ENCODE peak calls at places on chromosomes 7 and 10, in nine cellular contexts. One of them, this sample, is unnamed.

GRCh38 chr10:6416892-6417512 is 163.1 kb downstream of the PRKCQ start:
- DNase-seq in H54: peak; percentile 20
- DNase-seq in esophagus squamous epithelium: no peak
- DNase-seq in K562: peak; percentile 46
- DNase-seq in transverse colon: no peak
- DNase-seq in uterus: no peak
- DNase-seq in Peyer's patch: no peak
- DNase-seq in esophagus muscularis mucosa: no peak
- DNase-seq in HCT116: peak; percentile 35
- DNase-seq in this sample: peak; percentile 74

GRCh38 chr10:12708921-12709320 is 292.6 kb downstream of the CCDC3 start:
- DNase-seq in H54: no peak
- DNase-seq in esophagus squamous epithelium: no peak
- DNase-seq in K562: no peak
- DNase-seq in transverse colon: no peak
- DNase-seq in uterus: no peak
- DNase-seq in Peyer's patch: no peak
- DNase-seq in esophagus muscularis mucosa: no peak
- DNase-seq in HCT116: no peak
- DNase-seq in this sample: no peak

GRCh38 chr10:93859049-93859655 is 34.6 kb upstream of the SLC35G1 start:
- DNase-seq in H54: no peak
- DNase-seq in esophagus squamous epithelium: no peak
- DNase-seq in K562: peak; percentile 16
- DNase-seq in transverse colon: no peak
- DNase-seq in uterus: no peak
- DNase-seq in Peyer's patch: no peak
- DNase-seq in esophagus muscularis mucosa: no peak
- DNase-seq in HCT116: peak; percentile 3
- DNase-seq in this sample: peak; percentile 9

GRCh38 chr7:12638851-12639467 is 48.5 kb upstream of the ARL4A start:
- DNase-seq in H54: no peak
- DNase-seq in esophagus squamous epithelium: no peak
- DNase-seq in K562: peak; percentile 19
- DNase-seq in transverse colon: no peak
- DNase-seq in uterus: no peak
- DNase-seq in Peyer's patch: no peak
- DNase-seq in esophagus muscularis mucosa: no peak
- DNase-seq in HCT116: peak; percentile 36
- DNase-seq in this sample: peak; percentile 46

GRCh38 chr10:90407116-90407515 is 450.7 kb downstream of the HTR7 start:
- DNase-seq in H54: no peak
- DNase-seq in esophagus squamous epithelium: no peak
- DNase-seq in K562: no peak
- DNase-seq in transverse colon: no peak
- DNase-seq in uterus: no peak
- DNase-seq in Peyer's patch: no peak
- DNase-seq in esophagus muscularis mucosa: no peak
- DNase-seq in HCT116: no peak
- DNase-seq in this sample: no peak

GRCh38 chr10:78349165-78349516 is 315.5 kb downstream of the RPS24 start:
- DNase-seq in H54: no peak
- DNase-seq in esophagus squamous epithelium: no peak
- DNase-seq in K562: no peak
- DNase-seq in transverse colon: no peak
- DNase-seq in uterus: peak; percentile 9
- DNase-seq in Peyer's patch: no peak
- DNase-seq in esophagus muscularis mucosa: no peak
- DNase-seq in HCT116: no peak
- DNase-seq in this sample: no peak

GRCh38 chr7:148581685-148582084 is 8.9 kb upstream of the C7orf33 start:
- DNase-seq in H54: no peak
- DNase-seq in esophagus squamous epithelium: no peak
- DNase-seq in K562: no peak
- DNase-seq in transverse colon: no peak
- DNase-seq in uterus: no peak
- DNase-seq in Peyer's patch: no peak
- DNase-seq in esophagus muscularis mucosa: no peak
- DNase-seq in HCT116: no peak
- DNase-seq in this sample: no peak

GRCh38 chr10:126013489-126014281 is 117.3 kb downstream of the FANK1 start:
- DNase-seq in H54: peak; percentile 51
- DNase-seq in esophagus squamous epithelium: no peak
- DNase-seq in K562: peak; percentile 8
- DNase-seq in transverse colon: no peak
- DNase-seq in uterus: no peak
- DNase-seq in Peyer's patch: no peak
- DNase-seq in esophagus muscularis mucosa: no peak
- DNase-seq in HCT116: no peak
- DNase-seq in this sample: peak; percentile 8

GRCh38 chr10:25661632-25662031 is 272.4 kb upstream of the MYO3A start:
- DNase-seq in H54: no peak
- DNase-seq in esophagus squamous epithelium: no peak
- DNase-seq in K562: no peak
- DNase-seq in transverse colon: no peak
- DNase-seq in uterus: no peak
- DNase-seq in Peyer's patch: no peak
- DNase-seq in esophagus muscularis mucosa: no peak
- DNase-seq in HCT116: no peak
- DNase-seq in this sample: no peak

GRCh38 chr10:125999694-126000093 is 103.3 kb downstream of the FANK1 start:
- DNase-seq in H54: no peak
- DNase-seq in esophagus squamous epithelium: no peak
- DNase-seq in K562: no peak
- DNase-seq in transverse colon: no peak
- DNase-seq in uterus: no peak
- DNase-seq in Peyer's patch: no peak
- DNase-seq in esophagus muscularis mucosa: no peak
- DNase-seq in HCT116: no peak
- DNase-seq in this sample: no peak

DNA sequence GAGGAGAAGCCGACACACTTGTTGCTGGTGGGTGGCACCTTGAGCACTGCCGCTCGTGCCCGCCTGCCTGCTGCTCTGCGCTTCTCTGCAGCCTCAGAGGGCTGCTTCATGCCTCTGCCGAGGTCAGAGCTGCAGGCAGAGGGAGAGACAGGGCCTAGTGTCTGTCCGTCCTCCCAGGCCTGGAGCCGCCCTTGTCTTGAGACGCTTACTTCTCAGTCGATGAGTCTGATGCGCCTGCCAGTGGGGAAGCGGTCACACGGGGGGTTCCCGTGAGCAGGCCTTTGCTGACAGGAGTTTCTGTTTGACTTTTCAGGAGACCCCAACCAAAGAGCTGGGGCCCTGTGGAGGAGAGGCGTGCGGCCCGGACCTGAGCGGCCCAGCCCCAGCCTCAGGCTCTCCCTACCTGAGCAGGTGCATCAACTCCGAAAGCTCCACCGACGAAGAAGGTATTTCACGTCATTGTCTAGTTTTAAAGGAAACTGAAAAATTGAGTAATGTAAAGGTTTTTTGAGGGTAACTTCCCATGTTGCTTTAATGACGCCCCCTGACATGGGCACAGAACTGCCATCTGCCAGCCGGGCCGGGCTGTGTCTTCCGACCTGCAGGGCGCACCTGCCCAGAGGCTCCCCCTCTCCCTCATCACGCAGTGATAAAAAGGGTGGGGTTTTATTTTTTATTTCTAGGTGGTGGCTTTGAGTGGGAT is 7.8 kb upstream of the BHLHA15 start:
- DNase-seq in H54: no peak
- DNase-seq in esophagus squamous epithelium: no peak
- DNase-seq in K562: no peak
- DNase-seq in transverse colon: no peak
- DNase-seq in uterus: no peak
- DNase-seq in Peyer's patch: peak; percentile 36
- DNase-seq in esophagus muscularis mucosa: no peak
- DNase-seq in HCT116: no peak
- DNase-seq in this sample: no peak
- TF ChIP-seq POLR2A in H54: no peak
- TF ChIP-seq POLR2A in esophagus squamous epithelium: no peak
- TF ChIP-seq POLR2A in K562: no peak
- TF ChIP-seq POLR2A in transverse colon: no peak
- TF ChIP-seq POLR2A in uterus: no peak
- TF ChIP-seq POLR2A in Peyer's patch: no peak
- TF ChIP-seq POLR2A in esophagus muscularis mucosa: no peak
- TF ChIP-seq POLR2A in HCT116: no peak
- TF ChIP-seq POLR2A in this sample: no peak

DNA sequence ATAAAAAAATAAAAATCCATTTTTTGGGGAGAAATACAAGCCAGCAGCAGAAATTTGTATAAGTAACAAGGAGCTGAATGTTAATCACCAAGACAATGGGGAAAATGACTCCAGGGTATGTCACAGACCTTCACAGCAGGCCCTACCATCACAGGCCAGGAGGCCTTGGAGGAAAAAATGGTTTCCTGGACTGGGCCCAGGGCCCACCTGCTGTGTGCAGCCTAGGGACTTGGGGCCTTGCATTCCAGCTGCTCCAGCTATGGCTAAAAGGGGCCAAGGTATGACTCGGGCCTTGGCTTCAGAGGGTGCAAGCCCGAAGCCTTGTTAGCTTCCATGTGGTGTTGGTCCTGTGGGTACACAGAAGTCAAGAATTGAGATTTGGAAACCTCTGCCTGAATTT is 126.3 kb downstream of the DGKB start:
- DNase-seq in H54: no peak
- DNase-seq in esophagus squamous epithelium: no peak
- DNase-seq in K562: no peak
- DNase-seq in transverse colon: no peak
- DNase-seq in uterus: no peak
- DNase-seq in Peyer's patch: no peak
- DNase-seq in esophagus muscularis mucosa: no peak
- DNase-seq in HCT116: no peak
- DNase-seq in this sample: no peak
- TF ChIP-seq POLR2A in H54: no peak
- TF ChIP-seq POLR2A in esophagus squamous epithelium: no peak
- TF ChIP-seq POLR2A in K562: no peak
- TF ChIP-seq POLR2A in transverse colon: no peak
- TF ChIP-seq POLR2A in uterus: no peak
- TF ChIP-seq POLR2A in Peyer's patch: no peak
- TF ChIP-seq POLR2A in esophagus muscularis mucosa: no peak
- TF ChIP-seq POLR2A in HCT116: no peak
- TF ChIP-seq POLR2A in this sample: no peak

GRCh38 chr10:28624351-28624750 is 53.0 kb upstream of the BAMBI start:
- DNase-seq in H54: no peak
- DNase-seq in esophagus squamous epithelium: no peak
- DNase-seq in K562: no peak
- DNase-seq in transverse colon: no peak
- DNase-seq in uterus: no peak
- DNase-seq in Peyer's patch: no peak
- DNase-seq in esophagus muscularis mucosa: no peak
- DNase-seq in HCT116: no peak
- DNase-seq in this sample: no peak

GRCh38 chr10:28627102-28627501 is 50.2 kb upstream of the BAMBI start:
- DNase-seq in H54: no peak
- DNase-seq in esophagus squamous epithelium: no peak
- DNase-seq in K562: no peak
- DNase-seq in transverse colon: no peak
- DNase-seq in uterus: no peak
- DNase-seq in Peyer's patch: no peak
- DNase-seq in esophagus muscularis mucosa: no peak
- DNase-seq in HCT116: no peak
- DNase-seq in this sample: no peak

GRCh38 chr10:28619465-28619864 is 57.9 kb upstream of the BAMBI start:
- DNase-seq in H54: no peak
- DNase-seq in esophagus squamous epithelium: no peak
- DNase-seq in K562: no peak
- DNase-seq in transverse colon: no peak
- DNase-seq in uterus: no peak
- DNase-seq in Peyer's patch: no peak
- DNase-seq in esophagus muscularis mucosa: no peak
- DNase-seq in HCT116: no peak
- DNase-seq in this sample: no peak

GRCh38 chr10:28620251-28620650 is 57.1 kb upstream of the BAMBI start:
- DNase-seq in H54: no peak
- DNase-seq in esophagus squamous epithelium: no peak
- DNase-seq in K562: no peak
- DNase-seq in transverse colon: no peak
- DNase-seq in uterus: no peak
- DNase-seq in Peyer's patch: no peak
- DNase-seq in esophagus muscularis mucosa: no peak
- DNase-seq in HCT116: no peak
- DNase-seq in this sample: no peak

DNA sequence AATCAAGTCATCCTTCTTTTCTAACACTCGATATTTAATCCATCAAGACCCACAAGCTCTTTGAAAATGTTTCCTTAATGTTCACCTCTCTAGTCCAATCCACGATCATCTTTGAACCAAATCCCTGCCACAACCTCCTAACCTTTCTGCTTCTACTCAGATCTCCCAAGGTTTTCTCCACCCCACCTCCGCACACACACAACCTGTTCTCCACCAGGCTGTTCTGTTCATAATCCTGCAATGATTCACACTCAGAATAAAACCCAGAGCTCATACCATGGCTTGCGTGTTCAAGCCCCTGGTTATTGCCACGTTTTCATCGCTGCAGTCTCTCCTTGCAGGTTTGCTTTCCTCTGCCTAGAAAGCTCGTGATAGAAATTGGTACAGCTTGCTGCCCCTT is 53.8 kb upstream of the BAMBI start:
- DNase-seq in H54: no peak
- DNase-seq in esophagus squamous epithelium: no peak
- DNase-seq in K562: no peak
- DNase-seq in transverse colon: no peak
- DNase-seq in uterus: no peak
- DNase-seq in Peyer's patch: no peak
- DNase-seq in esophagus muscularis mucosa: no peak
- DNase-seq in HCT116: no peak
- DNase-seq in this sample: no peak
- TF ChIP-seq POLR2A in H54: no peak
- TF ChIP-seq POLR2A in esophagus squamous epithelium: no peak
- TF ChIP-seq POLR2A in K562: peak; percentile 50
- TF ChIP-seq POLR2A in transverse colon: no peak
- TF ChIP-seq POLR2A in uterus: no peak
- TF ChIP-seq POLR2A in Peyer's patch: no peak
- TF ChIP-seq POLR2A in esophagus muscularis mucosa: no peak
- TF ChIP-seq POLR2A in HCT116: no peak
- TF ChIP-seq POLR2A in this sample: no peak

DNA sequence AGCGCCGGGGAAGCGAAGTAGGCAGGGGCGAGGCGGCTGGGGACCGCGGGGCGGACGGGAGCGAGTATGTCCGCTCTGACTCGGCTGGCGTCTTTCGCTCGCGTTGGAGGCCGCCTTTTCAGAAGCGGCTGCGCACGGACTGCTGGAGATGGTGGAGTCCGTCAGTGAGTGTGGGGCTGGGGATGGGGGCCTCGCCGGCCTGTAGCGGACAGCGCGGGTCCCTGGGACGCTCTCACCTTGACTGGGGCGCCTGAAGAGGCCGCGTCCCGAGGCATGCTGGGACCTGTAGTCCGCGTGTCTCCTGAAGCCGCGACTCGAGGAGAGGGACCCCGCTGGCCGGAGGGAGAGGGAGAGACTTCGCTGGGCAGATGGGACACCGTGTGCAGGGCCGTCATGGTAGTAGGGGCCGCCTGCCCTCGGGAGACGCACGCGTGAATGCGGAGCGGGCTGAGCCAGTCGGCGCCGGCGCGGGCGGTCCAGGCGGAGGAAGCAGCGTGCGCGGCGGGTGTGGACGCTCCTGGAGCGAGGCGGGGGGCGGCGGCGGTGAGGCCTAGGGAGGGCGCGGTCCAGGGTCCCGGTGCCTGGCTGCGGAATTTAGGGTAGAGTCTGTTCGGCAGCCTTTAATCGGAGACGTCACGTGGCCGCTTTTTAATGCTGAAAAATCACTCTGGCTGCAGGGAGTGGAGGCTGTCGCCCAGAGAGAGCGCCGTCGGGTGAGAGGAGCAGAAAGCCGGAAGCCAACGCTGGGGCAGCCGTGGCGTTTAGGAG is at the start of gene NDUFB2:
- DNase-seq in H54: peak; percentile 77
- DNase-seq in esophagus squamous epithelium: peak; percentile 50
- DNase-seq in K562: peak; percentile 91
- DNase-seq in transverse colon: peak; percentile 81
- DNase-seq in uterus: peak; percentile 76
- DNase-seq in Peyer's patch: peak; percentile 81
- DNase-seq in esophagus muscularis mucosa: peak; percentile 94
- DNase-seq in HCT116: peak; percentile 57
- DNase-seq in this sample: peak; percentile 91
- TF ChIP-seq POLR2A in H54: peak; percentile 85
- TF ChIP-seq POLR2A in esophagus squamous epithelium: peak; percentile 72
- TF ChIP-seq POLR2A in K562: peak; percentile 99
- TF ChIP-seq POLR2A in transverse colon: peak; percentile 93
- TF ChIP-seq POLR2A in uterus: peak; percentile 77
- TF ChIP-seq POLR2A in Peyer's patch: peak; percentile 89
- TF ChIP-seq POLR2A in esophagus muscularis mucosa: peak; percentile 88
- TF ChIP-seq POLR2A in HCT116: peak; percentile 89
- TF ChIP-seq POLR2A in this sample: peak; percentile 86